ENCODE peak calls at places on chromosomes 5 and 9, in eight cellular contexts. One of them, this sample, is unnamed.

GRCh38 chr9:5633243-5633642 is 4.3 kb downstream of the RIC1 start:
- DNase-seq in AG04450: no peak
- DNase-seq in central memory CD8-positive, alpha-beta T cell: no peak
- DNase-seq in ascending aorta: no peak
- DNase-seq in amygdala: no peak
- DNase-seq in endothelial cell of umbilical vein: no peak
- DNase-seq in hepatic stellate cell: no peak
- DNase-seq in HT-29: peak
- DNase-seq in this sample: no peak

GRCh38 chr9:27447036-27447700 is 76.9 kb upstream of the IFNK start:
- DNase-seq in AG04450: no peak
- DNase-seq in central memory CD8-positive, alpha-beta T cell: no peak
- DNase-seq in ascending aorta: no peak
- DNase-seq in amygdala: no peak
- DNase-seq in endothelial cell of umbilical vein: no peak
- DNase-seq in hepatic stellate cell: no peak
- DNase-seq in HT-29: no peak
- DNase-seq in this sample: no peak

GRCh38 chr9:14961372-14962068 is 51.3 kb upstream of the FREM1 start:
- DNase-seq in AG04450: no peak
- DNase-seq in central memory CD8-positive, alpha-beta T cell: no peak
- DNase-seq in ascending aorta: no peak
- DNase-seq in amygdala: no peak
- DNase-seq in endothelial cell of umbilical vein: no peak
- DNase-seq in hepatic stellate cell: no peak
- DNase-seq in HT-29: peak
- DNase-seq in this sample: no peak

GRCh38 chr5:172283020-172283861 is at the start of gene UBTD2:
- DNase-seq in AG04450: no peak
- DNase-seq in central memory CD8-positive, alpha-beta T cell: peak
- DNase-seq in ascending aorta: no peak
- DNase-seq in amygdala: peak
- DNase-seq in endothelial cell of umbilical vein: peak
- DNase-seq in hepatic stellate cell: peak
- DNase-seq in HT-29: peak
- DNase-seq in this sample: peak

GRCh38 chr9:110126986-110127864 is 80.7 kb downstream of the C9orf152 start:
- DNase-seq in AG04450: no peak
- DNase-seq in central memory CD8-positive, alpha-beta T cell: no peak
- DNase-seq in ascending aorta: no peak
- DNase-seq in amygdala: no peak
- DNase-seq in endothelial cell of umbilical vein: peak
- DNase-seq in hepatic stellate cell: peak
- DNase-seq in HT-29: no peak
- DNase-seq in this sample: no peak

GRCh38 chr9:19375536-19375935 is 4.5 kb downstream of the RPS6 start:
- DNase-seq in AG04450: no peak
- DNase-seq in central memory CD8-positive, alpha-beta T cell: no peak
- DNase-seq in ascending aorta: no peak
- DNase-seq in amygdala: no peak
- DNase-seq in endothelial cell of umbilical vein: peak
- DNase-seq in hepatic stellate cell: no peak
- DNase-seq in HT-29: no peak
- DNase-seq in this sample: no peak

GRCh38 chr5:120734033-120734432 is 269.9 kb downstream of the PRR16 start:
- DNase-seq in AG04450: no peak
- DNase-seq in central memory CD8-positive, alpha-beta T cell: no peak
- DNase-seq in ascending aorta: no peak
- DNase-seq in amygdala: no peak
- DNase-seq in endothelial cell of umbilical vein: no peak
- DNase-seq in hepatic stellate cell: no peak
- DNase-seq in HT-29: no peak
- DNase-seq in this sample: no peak

GRCh38 chr9:127828262-127829031 is 25.8 kb downstream of the FPGS start:
- DNase-seq in AG04450: no peak
- DNase-seq in central memory CD8-positive, alpha-beta T cell: no peak
- DNase-seq in ascending aorta: peak
- DNase-seq in amygdala: peak
- DNase-seq in endothelial cell of umbilical vein: peak
- DNase-seq in hepatic stellate cell: peak
- DNase-seq in HT-29: peak
- DNase-seq in this sample: peak

GRCh38 chr5:32933692-32934091 is 222.6 kb downstream of the NPR3 start:
- DNase-seq in AG04450: no peak
- DNase-seq in central memory CD8-positive, alpha-beta T cell: no peak
- DNase-seq in ascending aorta: no peak
- DNase-seq in amygdala: no peak
- DNase-seq in endothelial cell of umbilical vein: no peak
- DNase-seq in hepatic stellate cell: no peak
- DNase-seq in HT-29: no peak
- DNase-seq in this sample: no peak

GRCh38 chr5:6162175-6162574 is 216.2 kb downstream of the MED10 start:
- DNase-seq in AG04450: no peak
- DNase-seq in central memory CD8-positive, alpha-beta T cell: no peak
- DNase-seq in ascending aorta: no peak
- DNase-seq in amygdala: no peak
- DNase-seq in endothelial cell of umbilical vein: no peak
- DNase-seq in hepatic stellate cell: no peak
- DNase-seq in HT-29: no peak
- DNase-seq in this sample: no peak

GRCh38 chr9:99515087-99515486 is 293.0 kb downstream of the SEC61B start:
- DNase-seq in AG04450: no peak
- DNase-seq in central memory CD8-positive, alpha-beta T cell: no peak
- DNase-seq in ascending aorta: no peak
- DNase-seq in amygdala: no peak
- DNase-seq in endothelial cell of umbilical vein: no peak
- DNase-seq in hepatic stellate cell: no peak
- DNase-seq in HT-29: no peak
- DNase-seq in this sample: no peak